ENCODE peak calls at places on chromosome 17, in five cellular contexts. Z is SK-N-SH, V is HepG2, G is K562, H is GM12878. R is an unnamed sample.

GRCh38 chr17:7176870-7177209 is 2.3 kb downstream of the ASGR1 start:
- DNase-seq in G (no peak), Z (peak; percentile 55), V (no peak), H (no peak), R (no peak)

GRCh38 chr17:10316986-10317834 is 55.6 kb downstream of the MYH13 start:
- DNase-seq in G (peak; percentile 16), H (no peak), Z (peak; percentile 54), V (peak; percentile 20), R (peak; percentile 57)

GRCh38 chr17:39653662-39654331 is 11.4 kb upstream of the TCAP start:
- DNase-seq in H (no peak), Z (peak; percentile 92), G (peak; percentile 89), V (peak; percentile 79), R (peak; percentile 76)

GRCh38 chr17:78122991-78123249 is 5.6 kb downstream of the TMC6 start:
- DNase-seq in V (no peak), H (no peak), G (no peak), Z (no peak), R (no peak)

GRCh38 chr17:38585056-38585804 is 20.5 kb downstream of the SRCIN1 start:
- DNase-seq in Z (no peak), G (peak; percentile 46), V (peak; percentile 33), H (no peak), R (no peak)

GRCh38 chr17:4548721-4549531 is 6.3 kb downstream of the MYBBP1A start:
- DNase-seq in V (no peak), Z (no peak), G (no peak), H (no peak), R (no peak)

GRCh38 chr17:45270828-45271418 is 9.0 kb upstream of the SPATA32 start:
- DNase-seq in V (no peak), G (peak; percentile 79), H (no peak), Z (peak; percentile 68), R (peak; percentile 74)

GRCh38 chr17:79156463-79157095 is 82.0 kb downstream of the ENGASE start:
- DNase-seq in V (no peak), H (no peak), G (no peak), Z (no peak), R (peak; percentile 58)

GRCh38 chr17:413016-413350 is 60.4 kb upstream of the RPH3AL start:
- DNase-seq in V (no peak), Z (no peak), H (no peak), G (no peak), R (no peak)

GRCh38 chr17:64773836-64774761 is 112.0 kb upstream of the SMURF2 start:
- DNase-seq in G (peak; percentile 71), Z (peak; percentile 71), H (no peak), V (peak; percentile 91), R (peak; percentile 82)

GRCh38 chr17:74419862-74420492 is 11.9 kb upstream of the GPRC5C start:
- DNase-seq in V (no peak), Z (peak; percentile 5), G (no peak), H (no peak), R (no peak)

GRCh38 chr17:16923904-16924700 is 47.8 kb downstream of the TNFRSF13B start:
- DNase-seq in G (no peak), Z (no peak), V (no peak), H (no peak), R (no peak)

GRCh38 chr17:47733047-47733413 is at the start of gene TBX21:
- DNase-seq in Z (peak; percentile 93), G (peak; percentile 89), H (no peak), V (peak; percentile 73), R (peak; percentile 88)

GRCh38 chr17:48490391-48491026 is 40.3 kb downstream of the HOXB1 start:
- DNase-seq in H (no peak), G (no peak), Z (no peak), V (no peak), R (no peak)

GRCh38 chr17:43356999-43357398 is 41.8 kb upstream of the ARL4D start:
- DNase-seq in Z (no peak), V (no peak), H (no peak), G (no peak), R (no peak)

GRCh38 chr17:7133424-7133823 is 18.8 kb upstream of the ASGR2 start:
- DNase-seq in Z (peak; percentile 58), G (peak; percentile 26), H (peak; percentile 36), V (peak; percentile 74), R (no peak)

GRCh38 chr17:57554826-57555635 is 190.1 kb downstream of the CCDC182 start:
- DNase-seq in Z (peak; percentile 35), H (no peak), V (no peak), G (no peak), R (no peak)

GRCh38 chr17:29591737-29592624 is 951 bp upstream of the ANKRD13B start:
- DNase-seq in G (peak; percentile 88), V (peak; percentile 74), Z (peak; percentile 96), H (no peak), R (peak; percentile 83)

GRCh38 chr17:8243827-8244226 is 4.0 kb downstream of the CTC1 start:
- DNase-seq in V (no peak), Z (no peak), G (no peak), H (no peak), R (no peak)

GRCh38 chr17:31788956-31789355 is 70.1 kb downstream of the COPRS start:
- DNase-seq in G (no peak), V (no peak), H (no peak), Z (no peak), R (no peak)

GRCh38 chr17:27764589-27764988 is 35.7 kb downstream of the NOS2 start:
- DNase-seq in V (no peak), H (no peak), Z (no peak), G (no peak), R (no peak)

GRCh38 chr17:80103061-80103481 is 1.7 kb downstream of the GAA start:
- DNase-seq in G (no peak), H (no peak), Z (no peak), V (no peak), R (no peak)

DNA sequence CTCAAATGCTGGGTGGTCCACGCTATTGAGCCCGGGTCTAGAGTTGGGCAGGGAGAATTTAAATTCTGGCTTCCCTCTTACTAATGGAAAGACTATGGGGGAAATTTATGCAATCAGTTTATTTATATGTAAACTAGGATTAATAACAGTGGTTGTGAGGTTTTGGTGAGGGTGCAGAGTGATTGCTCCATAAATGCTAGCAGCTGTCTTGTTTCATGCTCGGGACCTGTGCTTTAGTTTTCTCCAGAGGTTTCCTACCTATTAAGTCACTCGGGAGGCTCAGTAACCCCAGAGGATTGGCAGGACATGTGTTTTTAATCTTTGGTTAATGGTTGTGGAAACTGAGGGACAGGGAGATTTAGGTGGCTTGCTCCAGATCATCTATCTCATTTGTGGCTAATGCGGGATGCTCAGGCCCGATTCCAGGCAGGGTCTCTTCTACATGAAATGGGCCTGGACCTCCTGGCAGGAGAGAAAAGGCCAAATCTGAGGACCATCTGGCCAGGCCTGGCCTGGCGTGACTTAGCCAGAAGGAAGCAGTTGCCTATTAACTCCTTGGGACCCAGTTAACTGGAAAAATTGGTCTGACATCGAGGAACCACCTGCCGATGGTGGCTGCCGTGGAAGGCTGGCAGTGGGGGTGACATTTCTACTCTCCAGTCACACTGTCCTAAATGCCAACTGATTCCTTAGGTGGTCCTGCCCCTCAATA is 2.1 kb downstream of the PRCD start:
- DNase-seq in G (no peak), Z (no peak), V (no peak), H (no peak), R (no peak)
- TF ChIP-seq FOXM1 in G (no peak), Z (no peak), V (no peak), H (no peak), R (no peak)

DNA sequence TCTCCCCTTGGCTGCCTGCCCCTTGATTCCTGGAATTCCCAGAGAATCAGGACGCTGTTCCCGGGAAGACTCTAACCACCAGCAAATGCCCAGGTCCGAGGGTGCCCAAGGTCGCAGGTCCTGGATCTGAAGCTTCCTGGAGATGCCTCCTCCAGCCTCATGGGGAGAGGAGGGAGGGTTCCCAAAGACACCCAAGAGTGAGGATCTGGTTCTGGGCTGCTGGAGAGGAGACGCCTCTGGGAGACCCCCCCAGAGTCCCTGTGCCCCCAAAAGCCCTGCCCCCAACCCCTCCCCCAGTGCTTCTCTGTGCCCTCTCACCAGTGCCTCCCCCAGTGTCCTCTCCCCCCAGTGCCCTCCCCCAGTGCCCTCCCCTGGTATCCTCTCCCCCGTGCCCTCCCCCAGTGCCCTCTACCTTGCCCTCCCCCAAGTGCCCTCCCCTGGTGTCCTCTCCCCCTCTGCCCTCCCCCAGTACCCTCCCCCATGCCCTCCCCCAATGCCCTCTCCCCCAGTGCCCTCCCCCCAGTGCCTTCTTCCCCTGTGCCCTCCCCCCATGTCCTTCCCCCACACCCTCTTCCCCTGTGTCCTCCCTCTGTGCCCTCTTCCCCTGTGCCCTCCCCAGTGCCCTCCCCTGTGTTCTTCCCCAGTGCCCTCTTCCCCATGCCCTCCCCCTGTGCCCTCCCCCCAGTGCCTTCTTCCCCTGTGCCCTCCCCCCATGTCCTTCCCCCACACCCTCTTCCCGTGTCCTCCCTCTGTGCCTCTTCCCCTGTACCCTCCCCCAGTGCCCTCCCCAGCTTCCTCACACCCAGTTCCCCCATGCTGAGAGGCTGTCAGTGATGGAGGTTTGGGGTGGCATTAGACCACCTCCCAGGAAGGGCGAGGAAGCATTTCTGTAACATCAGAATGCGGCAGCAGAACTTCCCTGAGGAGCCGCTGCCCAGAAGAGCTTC is 6.3 kb upstream of the SECTM1 start:
- DNase-seq in V (no peak), G (no peak), H (no peak), Z (no peak), R (no peak)
- TF ChIP-seq FOXM1 in V (no peak), G (no peak), H (no peak), Z (no peak), R (no peak)

DNA sequence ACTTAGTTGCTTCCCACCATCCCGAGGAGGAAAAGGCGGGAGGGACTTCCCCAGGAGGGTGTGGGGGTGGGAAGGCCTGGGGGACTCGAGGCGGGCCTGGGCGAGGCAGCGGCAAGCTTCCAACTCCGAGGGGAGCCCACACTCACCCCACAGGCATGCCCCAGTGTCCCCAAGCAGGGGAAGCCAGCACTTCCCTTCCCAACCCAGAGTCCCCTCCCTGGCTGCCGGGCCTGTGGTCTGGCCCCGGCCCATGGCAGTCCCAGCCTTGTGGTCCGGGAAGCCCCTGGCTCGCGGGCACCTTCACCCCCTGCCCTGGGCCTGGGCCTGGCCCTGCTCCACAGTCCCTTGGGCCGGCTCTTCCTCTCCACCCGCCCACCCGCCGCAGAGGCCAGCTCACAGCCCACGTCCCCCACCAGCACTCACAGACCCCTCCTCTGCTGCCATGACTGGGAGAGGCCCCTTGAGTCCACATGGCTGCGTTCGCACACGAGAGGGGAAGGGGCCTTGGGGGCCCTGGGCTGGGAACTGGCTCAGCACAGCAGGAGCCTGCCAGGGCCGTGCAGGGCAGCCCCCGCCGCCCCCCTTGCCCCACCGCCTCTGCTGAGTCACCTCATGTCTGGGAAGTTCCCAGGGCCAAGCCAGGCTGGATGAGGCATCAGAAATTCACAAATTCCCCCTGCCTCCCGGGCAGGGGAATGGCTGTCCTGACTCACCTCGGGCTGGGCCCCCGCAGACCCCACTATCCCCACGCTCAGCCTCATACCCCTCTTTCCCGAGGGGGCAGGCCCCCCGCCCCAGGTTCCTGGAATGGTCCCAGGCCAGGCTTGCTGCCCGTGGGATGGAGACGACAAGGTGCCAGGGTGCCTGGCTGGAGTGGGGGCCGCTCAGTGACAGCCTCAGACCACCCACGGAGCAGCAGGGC is 27.8 kb downstream of the BAHCC1 start:
- DNase-seq in G (peak; percentile 53), H (no peak), V (peak; percentile 60), Z (peak; percentile 86), R (no peak)
- TF ChIP-seq FOXM1 in G (no peak), H (no peak), V (no peak), Z (no peak), R (no peak)

GRCh38 chr17:72142614-72143013 is 21.8 kb downstream of the SOX9 start:
- DNase-seq in Z (no peak), H (no peak), V (no peak), G (no peak), R (no peak)

GRCh38 chr17:72134560-72135399 is 14.0 kb downstream of the SOX9 start:
- DNase-seq in H (no peak), Z (no peak), V (no peak), G (no peak), R (no peak)

GRCh38 chr17:72139213-72139612 is 18.4 kb downstream of the SOX9 start:
- DNase-seq in Z (no peak), H (no peak), G (no peak), V (no peak), R (no peak)

GRCh38 chr17:72135546-72136325 is 14.9 kb downstream of the SOX9 start:
- DNase-seq in V (no peak), Z (no peak), G (no peak), H (no peak), R (no peak)

GRCh38 chr17:72136692-72137550 is 16.1 kb downstream of the SOX9 start:
- DNase-seq in G (no peak), H (no peak), Z (no peak), V (no peak), R (no peak)
- TF ChIP-seq FOXM1 in G (no peak), H (no peak), Z (no peak), V (no peak), R (no peak)